ENCODE peak calls at places on chromosome 11, in four cellular contexts. L is NCI-H774; W is NCI-H1930; C is stimulated activated CD4-positive, alpha-beta T cell treated with anti-CD3 and anti-CD28 coated beads, Interleukin-15, amount 100 ng/mL, for 24 hours. E is an unnamed sample.

GRCh38 chr11:82867495-82868082 is 32.6 kb downstream of the PRCP start:
- DNase-seq in L (peak), W (peak), C (peak), E (peak)

GRCh38 chr11:75001686-75002085 is 13.0 kb downstream of the NEU3 start:
- DNase-seq in L (no peak), W (no peak), C (no peak), E (no peak)

GRCh38 chr11:33197915-33198727 is 36.8 kb upstream of the CSTF3 start:
- DNase-seq in L (no peak), W (no peak), C (no peak), E (no peak)

GRCh38 chr11:12386745-12387144 is 9.4 kb downstream of the PARVA start:
- DNase-seq in L (no peak), W (no peak), C (no peak), E (no peak)

GRCh38 chr11:123973816-123974215 is 3.8 kb downstream of the OR10S1 start:
- DNase-seq in L (no peak), W (no peak), C (no peak), E (no peak)

GRCh38 chr11:35272391-35272821 is 133.4 kb downstream of the CD44 start:
- DNase-seq in L (no peak), W (no peak), C (peak), E (no peak)

GRCh38 chr11:95790933-95791247 is 592 bp downstream of the CEP57 start:
- DNase-seq in L (peak), W (peak), C (peak), E (no peak)

GRCh38 chr11:84524422-84525051 is 1102.6 kb downstream of the DLG2 start:
- DNase-seq in L (no peak), W (no peak), C (no peak), E (no peak)

GRCh38 chr11:35752115-35752514 is 89.5 kb downstream of the TRIM44 start:
- DNase-seq in L (no peak), W (no peak), C (no peak), E (no peak)

GRCh38 chr11:1852885-1853284 is at the start of gene LSP1:
- DNase-seq in L (no peak), W (no peak), C (peak), E (no peak)

GRCh38 chr11:34819740-34820482 is 96.3 kb downstream of the APIP start:
- DNase-seq in L (no peak), W (no peak), C (no peak), E (no peak)

GRCh38 chr11:104402812-104403521 is 239.0 kb upstream of the PDGFD start:
- DNase-seq in L (no peak), W (no peak), C (no peak), E (no peak)

GRCh38 chr11:104798794-104799193 is 99.5 kb downstream of the CASP12 start:
- DNase-seq in L (no peak), W (no peak), C (no peak), E (no peak)

GRCh38 chr11:62805991-62806441 is 776 bp upstream of the NXF1 start:
- DNase-seq in L (no peak), W (no peak), C (peak), E (no peak)

GRCh38 chr11:125375146-125375545 is 120.9 kb downstream of the FEZ1 start:
- DNase-seq in L (no peak), W (no peak), C (no peak), E (no peak)

GRCh38 chr11:28098257-28098656 is 9.7 kb downstream of the KIF18A start:
- DNase-seq in L (no peak), W (no peak), C (no peak), E (no peak)

GRCh38 chr11:66868726-66869291 is 11.9 kb downstream of the LRFN4 start:
- DNase-seq in L (no peak), W (no peak), C (peak), E (no peak)

GRCh38 chr11:134266841-134267251 is 9.3 kb upstream of the GLB1L3 start:
- DNase-seq in L (no peak), W (no peak), C (no peak), E (no peak)

GRCh38 chr11:61160487-61161189 is 588 bp downstream of the VPS37C start:
- DNase-seq in L (no peak), W (no peak), C (no peak), E (no peak)

GRCh38 chr11:130609121-130610035 is 160.9 kb downstream of the ADAMTS15 start:
- DNase-seq in L (no peak), W (no peak), C (no peak), E (no peak)

GRCh38 chr11:6249822-6250555 is 9.6 kb upstream of the CCKBR start:
- DNase-seq in L (no peak), W (no peak), C (no peak), E (no peak)

GRCh38 chr11:116537121-116537520 is 235.7 kb downstream of the BUD13 start:
- DNase-seq in L (no peak), W (no peak), C (no peak), E (no peak)

GRCh38 chr11:104858882-104859735 is 39.2 kb downstream of the CASP12 start:
- DNase-seq in L (no peak), W (no peak), C (no peak), E (peak)

GRCh38 chr11:77819921-77820564 is 479 bp downstream of the RSF1 start:
- DNase-seq in L (peak), W (peak), C (peak), E (no peak)

GRCh38 chr11:4164884-4165590 is 70.4 kb downstream of the RRM1 start:
- DNase-seq in L (no peak), W (no peak), C (no peak), E (no peak)

GRCh38 chr11:64767344-64768299 is 7.8 kb upstream of the PYGM start:
- DNase-seq in L (no peak), W (no peak), C (peak), E (peak)

GRCh38 chr11:21988477-21988876 is 204.4 kb upstream of the ANO5 start:
- DNase-seq in L (no peak), W (no peak), C (no peak), E (peak)

GRCh38 chr11:73143126-73143838 is 1.2 kb upstream of the FCHSD2 start:
- DNase-seq in L (no peak), W (no peak), C (no peak), E (no peak)

GRCh38 chr11:38594881-38595280 is 1996.8 kb upstream of the RAG2 start:
- DNase-seq in L (no peak), W (no peak), C (no peak), E (no peak)

GRCh38 chr11:15034687-15035267 is 38.6 kb upstream of the CALCB start:
- DNase-seq in L (no peak), W (no peak), C (no peak), E (no peak)

GRCh38 chr11:3865388-3866193 is 10.1 kb downstream of the STIM1 start:
- DNase-seq in L (no peak), W (no peak), C (no peak), E (no peak)

GRCh38 chr11:8015753-8016239 is 28.7 kb downstream of the EIF3F start:
- DNase-seq in L (no peak), W (no peak), C (no peak), E (no peak)

GRCh38 chr11:8258771-8259170 is 4.9 kb downstream of the LMO1 start:
- DNase-seq in L (no peak), W (no peak), C (no peak), E (no peak)

GRCh38 chr11:101129203-101129943 is at the start of gene PGR:
- DNase-seq in L (peak), W (no peak), C (no peak), E (no peak)

GRCh38 chr11:44030996-44031395 is 16.8 kb upstream of the ACCSL start:
- DNase-seq in L (no peak), W (no peak), C (no peak), E (no peak)

GRCh38 chr11:7275133-7275532 is 23.4 kb downstream of the SYT9 start:
- DNase-seq in L (no peak), W (no peak), C (no peak), E (no peak)

E was measured in NCI-H1694.